ENCODE peak calls at places on chromosomes 3 and 15, in four cellular contexts. E, M, U and N are unnamed samples.

GRCh38 chr3:8560608-8561007 is 59.0 kb downstream of the LMCD1 start:
- DNase-seq in E (no peak), M (no peak), U (no peak), N (peak; percentile 41)

GRCh38 chr15:90629217-90629616 is 87.9 kb upstream of the BLM start:
- DNase-seq in E (no peak), M (no peak), U (no peak), N (no peak)

GRCh38 chr3:113743006-113743639 is 2.9 kb downstream of the NAA50 start:
- DNase-seq in E (no peak), M (no peak), U (peak; percentile 31), N (no peak)

GRCh38 chr15:67839358-67839928 is 402 bp downstream of the RNU6-1 start:
- DNase-seq in E (no peak), M (no peak), U (peak; percentile 51), N (peak; percentile 54)

GRCh38 chr3:155382396-155383042 is 89.0 kb upstream of the STRIT1 start:
- DNase-seq in E (peak; percentile 83), M (peak; percentile 91), U (peak; percentile 91), N (peak; percentile 90)

GRCh38 chr3:9311265-9311664 is 51.6 kb upstream of the THUMPD3 start:
- DNase-seq in E (no peak), M (no peak), U (peak; percentile 31), N (no peak)

GRCh38 chr3:127612966-127613365 is 14.8 kb downstream of the MCM2 start:
- DNase-seq in E (no peak), M (no peak), U (no peak), N (no peak)

GRCh38 chr3:127865941-127866340 is 43.6 kb upstream of the MGLL start:
- DNase-seq in E (no peak), M (no peak), U (peak; percentile 56), N (peak; percentile 25)

GRCh38 chr15:49916998-49917397 is 202.0 kb downstream of the ATP8B4 start:
- DNase-seq in E (no peak), M (no peak), U (no peak), N (no peak)

GRCh38 chr3:186985713-186986364 is 55.5 kb downstream of the ST6GAL1 start:
- DNase-seq in E (no peak), M (no peak), U (peak; percentile 66), N (no peak)

GRCh38 chr3:118818386-118818785 is 216.3 kb downstream of the IGSF11 start:
- DNase-seq in E (no peak), M (no peak), U (peak; percentile 60), N (peak; percentile 86)

GRCh38 chr3:187957209-187957981 is 196.6 kb upstream of the LPP start:
- DNase-seq in E (no peak), M (no peak), U (no peak), N (no peak)

DNA sequence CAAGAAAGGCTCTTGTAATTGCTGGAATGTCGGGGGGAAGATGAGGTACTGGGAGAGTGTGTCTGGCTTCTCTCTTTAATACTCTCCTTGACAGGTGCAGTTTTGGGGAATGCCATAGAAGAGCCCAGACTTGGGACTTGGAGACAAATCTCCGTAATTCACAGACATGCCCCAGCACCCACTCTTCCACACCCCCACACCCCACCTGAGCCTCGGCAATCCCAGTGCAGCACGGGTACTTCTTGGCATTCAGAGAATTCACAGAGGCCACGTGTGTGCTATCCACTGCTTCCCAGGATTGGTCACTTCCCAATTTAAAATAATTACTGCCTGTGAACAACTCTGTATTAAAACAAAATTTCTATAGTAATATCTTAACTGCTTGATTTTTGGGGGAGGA is 43.9 kb downstream of the TRIM71 start:
- DNase-seq in E (no peak), M (no peak), U (no peak), N (no peak)
- H3K4me1 ChIP-seq in E (peaks cover 48% of the 10 kb centered on the region), M (peaks cover 90% of the 10 kb centered on the region), U (peaks cover 15% of the 10 kb centered on the region), N (peaks cover 30% of the 10 kb centered on the region)

GRCh38 chr3:13644341-13645082 is 95.6 kb downstream of the FBLN2 start:
- DNase-seq in E (no peak), M (no peak), U (peak; percentile 51), N (peak; percentile 16)
- H3K9ac ChIP-seq in E (no peak overlapping the region), M (no peak overlapping the region), U (no peak overlapping the region), N (no peak overlapping the region)

DNA sequence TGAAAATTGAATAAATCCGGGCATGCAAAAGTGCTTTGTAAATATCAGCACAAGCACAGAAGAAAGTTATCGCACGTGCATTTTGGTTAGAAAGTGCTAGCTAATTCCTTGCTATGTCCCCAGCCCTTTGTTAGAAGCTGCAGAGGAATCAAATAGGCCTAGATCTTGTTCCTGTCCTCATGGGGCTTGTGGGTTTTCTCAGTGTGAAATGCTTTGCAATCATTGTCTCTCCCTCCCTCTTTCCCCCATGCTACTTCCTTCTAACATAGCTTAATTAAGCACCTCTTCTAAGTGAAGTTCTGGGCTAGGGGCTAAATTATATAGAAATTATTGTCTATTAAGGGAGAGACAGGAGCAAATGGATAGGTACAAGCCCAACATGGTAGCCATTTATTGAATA is 271.7 kb downstream of the RPLP1 start:
- DNase-seq in E (no peak), M (no peak), U (no peak), N (no peak)
- H3K4me1 ChIP-seq in E (peaks cover 3% of the 10 kb centered on the region), M (no peaks in the 10 kb centered on the region), U (peaks cover 5% of the 10 kb centered on the region), N (peaks cover 2% of the 10 kb centered on the region)

GRCh38 chr3:50303038-50303815 is at the start of gene HYAL1:
- DNase-seq in E (peak; percentile 97), M (peak; percentile 69), U (no peak), N (no peak)
- H3K9ac ChIP-seq in E (no peak within 1 kb of the TSS), M (no peak within 1 kb of the TSS), U (no peak within 1 kb of the TSS), N (peak within 1 kb of the TSS; percentile 25)

GRCh38 chr3:72444642-72445223 is 403.5 kb downstream of the SHQ1 start:
- DNase-seq in E (no peak), M (no peak), U (no peak), N (peak; percentile 23)

GRCh38 chr3:72442755-72443154 is 405.5 kb downstream of the SHQ1 start:
- DNase-seq in E (no peak), M (no peak), U (no peak), N (no peak)

GRCh38 chr3:72439321-72440183 is 408.7 kb downstream of the SHQ1 start:
- DNase-seq in E (no peak), M (no peak), U (no peak), N (no peak)

GRCh38 chr3:72440491-72440890 is 407.8 kb downstream of the SHQ1 start:
- DNase-seq in E (no peak), M (no peak), U (no peak), N (no peak)

GRCh38 chr3:72441284-72441994 is 406.8 kb downstream of the SHQ1 start:
- DNase-seq in E (no peak), M (no peak), U (peak; percentile 9), N (no peak)
- H3K4me1 ChIP-seq in E (peaks cover 11% of the 10 kb centered on the region), M (peaks cover 36% of the 10 kb centered on the region), U (peaks cover 23% of the 10 kb centered on the region), N (peaks cover 22% of the 10 kb centered on the region)